ENCODE peak calls at places on chromosome 21, in eight cellular contexts. O, C, P, A, Q, R, G and H are unnamed samples.

GRCh38 chr21:43210454-43211084 is 41.8 kb downstream of the CRYAA start:
- DNase-seq in P (no peak), G (no peak), C (no peak), O (peak), A (no peak), Q (no peak), R (no peak), H (no peak)

GRCh38 chr21:32181415-32181814 is 97.4 kb downstream of the MIS18A start:
- DNase-seq in A (no peak), O (no peak), Q (no peak), P (peak), R (no peak), C (peak), G (no peak), H (no peak)

GRCh38 chr21:32131960-32132359 is 146.9 kb downstream of the MIS18A start:
- DNase-seq in O (no peak), Q (peak), P (no peak), G (no peak), A (peak), R (no peak), C (no peak), H (no peak)

GRCh38 chr21:33451634-33452071 is 28.1 kb downstream of the TMEM50B start:
- DNase-seq in C (no peak), Q (peak), P (no peak), O (no peak), R (no peak), G (no peak), A (no peak), H (no peak)

GRCh38 chr21:24367936-24368335 is 1239.3 kb downstream of the MRPL39 start:
- DNase-seq in A (peak), C (no peak), O (no peak), R (no peak), Q (peak), G (no peak), P (no peak), H (no peak)

GRCh38 chr21:33816148-33816547 is 99.5 kb downstream of the ATP5PO start:
- DNase-seq in C (no peak), G (no peak), A (no peak), Q (no peak), R (no peak), O (no peak), P (no peak), H (no peak)

GRCh38 chr21:16476056-16476850 is 746.5 kb downstream of the USP25 start:
- DNase-seq in C (no peak), P (no peak), R (no peak), A (peak), G (no peak), O (no peak), Q (peak), H (no peak)

GRCh38 chr21:42451941-42452340 is 44.1 kb downstream of the RSPH1 start:
- DNase-seq in Q (no peak), R (no peak), C (no peak), O (no peak), P (no peak), A (no peak), G (no peak), H (no peak)

GRCh38 chr21:15062566-15062965 is 2.2 kb downstream of the NRIP1 start:
- DNase-seq in R (no peak), C (no peak), A (no peak), P (no peak), G (no peak), Q (peak), O (no peak), H (no peak)

DNA sequence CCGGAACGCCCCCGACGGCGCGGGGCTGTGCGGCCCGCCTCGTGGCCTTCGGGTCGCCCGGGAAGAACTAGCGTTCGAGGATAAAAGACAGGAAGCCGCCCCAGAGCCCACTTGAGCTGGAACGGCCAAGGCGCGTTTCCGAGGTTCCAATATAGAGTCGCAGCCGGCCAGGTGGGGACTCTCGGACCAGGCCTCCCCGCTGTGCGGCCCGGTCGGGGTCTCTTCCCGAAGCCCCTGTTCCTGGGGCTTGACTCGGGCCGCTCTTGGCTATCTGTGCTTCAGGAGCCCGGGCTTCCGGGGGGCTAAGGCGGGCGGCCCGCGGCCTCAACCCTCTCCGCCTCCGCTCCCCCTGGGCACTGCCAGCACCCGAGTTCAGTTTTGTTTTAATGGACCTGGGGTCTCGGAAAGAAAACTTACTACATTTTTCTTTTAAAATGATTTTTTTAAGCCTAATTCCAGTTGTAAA is 158.8 kb downstream of the RUNX1 start:
- DNase-seq in Q (no peak), A (no peak), O (no peak), G (no peak), R (no peak), C (no peak), P (no peak), H (no peak)
- TF ChIP-seq CTCF in Q (no peak), A (no peak), O (no peak), G (no peak), R (peak), C (no peak), P (no peak), H (no peak)

DNA sequence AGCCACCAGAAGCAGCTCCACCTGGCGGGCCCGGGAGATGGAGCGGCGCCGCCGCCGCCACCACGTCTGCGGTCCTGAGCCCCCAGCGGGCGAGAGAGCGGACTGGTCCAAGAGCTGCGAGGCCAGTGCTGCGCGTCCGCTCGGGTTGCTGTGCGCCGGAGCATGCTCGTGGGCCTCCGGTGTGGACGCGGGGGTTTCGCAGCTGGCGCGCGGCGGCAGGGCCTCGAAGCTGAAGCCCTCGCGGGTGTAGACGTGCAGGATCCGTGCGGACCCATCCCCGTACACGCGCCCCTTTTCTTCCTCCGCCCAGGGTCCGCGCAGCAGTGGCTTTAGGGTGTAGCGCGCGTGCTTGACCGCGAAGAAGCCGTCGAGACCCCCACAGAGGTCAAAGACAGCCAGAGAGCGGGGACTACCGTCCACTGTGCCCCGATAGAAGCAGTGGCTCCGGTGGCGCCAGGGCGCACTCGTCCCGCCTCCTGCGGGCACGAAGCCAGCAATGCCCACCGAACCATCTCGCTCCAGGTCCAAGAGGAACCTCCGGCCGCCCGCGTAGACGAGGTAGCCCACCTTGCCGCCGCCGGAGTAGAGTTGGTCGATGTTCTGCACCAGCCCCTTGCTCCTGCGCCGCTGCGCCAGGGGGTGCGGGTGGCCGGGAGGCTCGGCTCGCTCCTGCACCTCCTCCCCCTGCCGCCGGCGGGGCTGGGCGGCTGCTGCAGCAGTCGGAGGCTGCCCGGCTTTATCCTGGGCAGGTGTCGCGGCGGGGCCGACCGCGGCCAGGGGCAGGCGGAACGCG is 1.1 kb downstream of the ADAMTS5 start:
- DNase-seq in C (peak), Q (peak), G (no peak), A (no peak), P (no peak), R (no peak), O (peak), H (no peak)
- TF ChIP-seq CTCF in C (peak), Q (peak), G (no peak), A (no peak), P (peak), R (no peak), O (peak), H (no peak)

GRCh38 chr21:44298301-44298700 is 1.6 kb upstream of the PFKL start:
- DNase-seq in R (no peak), C (no peak), A (no peak), G (no peak), Q (no peak), O (no peak), P (no peak), H (no peak)
- TF ChIP-seq CTCF in R (no peak), C (no peak), A (no peak), G (peak), Q (no peak), O (no peak), P (no peak), H (no peak)

GRCh38 chr21:25872271-25872670 is 137.5 kb downstream of the GABPA start:
- DNase-seq in A (no peak), O (no peak), R (no peak), C (no peak), P (no peak), Q (no peak), G (no peak), H (no peak)

GRCh38 chr21:25867041-25867440 is 132.3 kb downstream of the GABPA start:
- DNase-seq in A (no peak), R (no peak), G (no peak), P (no peak), Q (no peak), O (no peak), C (no peak), H (no peak)

GRCh38 chr21:25870084-25870483 is 135.3 kb downstream of the GABPA start:
- DNase-seq in P (no peak), R (no peak), A (no peak), C (no peak), O (no peak), Q (no peak), G (no peak), H (no peak)

GRCh38 chr21:25871566-25871965 is 136.8 kb downstream of the GABPA start:
- DNase-seq in Q (no peak), G (no peak), R (no peak), O (no peak), A (no peak), P (no peak), C (no peak), H (no peak)
- TF ChIP-seq CTCF in Q (peak), G (peak), R (no peak), O (no peak), A (no peak), P (no peak), C (no peak), H (no peak)

GRCh38 chr21:29360799-29361765 is 62.4 kb downstream of the BACH1 start:
- DNase-seq in P (no peak), C (no peak), O (no peak), R (no peak), A (no peak), Q (no peak), G (no peak), H (no peak)
- TF ChIP-seq CTCF in P (no peak), C (no peak), O (no peak), R (peak), A (peak), Q (no peak), G (peak), H (peak)

GRCh38 chr21:46096596-46096981 is 1.3 kb upstream of the COL6A2 start:
- DNase-seq in C (no peak), P (peak), R (no peak), G (no peak), A (no peak), Q (no peak), O (peak), H (no peak)
- TF ChIP-seq CTCF in C (no peak), P (no peak), R (no peak), G (no peak), A (no peak), Q (no peak), O (no peak), H (no peak)

DNA sequence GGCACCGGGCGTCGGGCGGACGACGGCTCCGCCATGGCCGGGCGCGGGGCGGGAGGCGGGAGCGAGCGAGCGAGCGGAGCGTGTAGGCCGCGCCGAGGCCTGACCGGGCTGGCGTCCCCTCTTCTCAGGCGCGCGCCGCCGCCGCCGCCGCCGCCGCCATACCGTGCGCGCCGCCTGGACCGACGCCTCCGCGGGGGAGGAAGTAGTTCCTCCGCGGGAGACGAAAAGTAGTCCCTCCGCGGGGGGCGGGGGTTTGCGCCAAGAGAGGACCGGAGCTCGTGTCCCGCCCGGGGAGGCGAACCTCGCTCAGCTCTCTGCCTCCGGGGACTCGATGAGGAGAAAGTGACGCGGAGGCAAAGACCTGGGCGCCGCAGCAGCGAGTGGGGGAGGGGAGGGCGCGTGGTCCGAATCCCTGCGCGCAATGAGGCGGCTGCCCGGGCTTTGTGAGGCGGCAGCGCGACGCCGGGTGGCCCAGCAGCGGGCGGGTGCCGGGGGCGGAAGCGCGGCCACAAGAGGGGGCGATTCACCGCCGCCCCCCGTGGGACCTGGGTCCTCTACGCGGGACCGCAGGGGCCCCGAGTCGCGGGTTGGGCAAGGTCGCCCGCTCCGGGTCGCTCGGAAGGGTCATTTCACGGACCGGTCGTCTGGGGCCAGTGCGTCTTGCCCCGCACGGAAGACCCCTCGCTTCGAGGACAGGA is at the start of gene BRWD1:
- DNase-seq in O (peak), Q (peak), A (peak), G (peak), C (peak), R (peak), P (peak), H (peak)
- TF ChIP-seq CTCF in O (peak), Q (no peak), A (no peak), G (peak), C (peak), R (peak), P (peak), H (peak)